ENCODE peak calls at places on chromosomes 5 and 9, in seven cellular contexts. One of them, this sample, is unnamed.
A peak's percentile ranks its signal among the peaks of the same experiment; 100 is the strongest.

GRCh38 chr9:86909388-86909787 is 37.9 kb downstream of the GAS1 start:
- DNase-seq in T-helper 2 cell: no peak
- DNase-seq in brain microvascular endothelial cell: peak; percentile 9
- DNase-seq in stimulated activated CD4-positive, alpha-beta T cell treated with anti-CD3 and anti-CD28 coated beads, TNF-alpha, amount 100 ng/mL, for 1 hour: no peak
- DNase-seq in lower lobe of right lung: no peak
- DNase-seq in GM10248: no peak
- DNase-seq in NCI-H2029: no peak
- DNase-seq in this sample: no peak

GRCh38 chr5:17227868-17228267 is 10.4 kb downstream of the BASP1 start:
- DNase-seq in T-helper 2 cell: no peak
- DNase-seq in brain microvascular endothelial cell: no peak
- DNase-seq in stimulated activated CD4-positive, alpha-beta T cell treated with anti-CD3 and anti-CD28 coated beads, TNF-alpha, amount 100 ng/mL, for 1 hour: no peak
- DNase-seq in lower lobe of right lung: no peak
- DNase-seq in GM10248: no peak
- DNase-seq in NCI-H2029: no peak
- DNase-seq in this sample: no peak

GRCh38 chr9:81542490-81542889 is 146.9 kb downstream of the TLE1 start:
- DNase-seq in T-helper 2 cell: no peak
- DNase-seq in brain microvascular endothelial cell: no peak
- DNase-seq in stimulated activated CD4-positive, alpha-beta T cell treated with anti-CD3 and anti-CD28 coated beads, TNF-alpha, amount 100 ng/mL, for 1 hour: no peak
- DNase-seq in lower lobe of right lung: no peak
- DNase-seq in GM10248: no peak
- DNase-seq in NCI-H2029: no peak
- DNase-seq in this sample: no peak

GRCh38 chr9:131138676-131139075 is 13.3 kb downstream of the NUP214 start:
- DNase-seq in T-helper 2 cell: no peak
- DNase-seq in brain microvascular endothelial cell: no peak
- DNase-seq in stimulated activated CD4-positive, alpha-beta T cell treated with anti-CD3 and anti-CD28 coated beads, TNF-alpha, amount 100 ng/mL, for 1 hour: no peak
- DNase-seq in lower lobe of right lung: no peak
- DNase-seq in GM10248: no peak
- DNase-seq in NCI-H2029: peak; percentile 13
- DNase-seq in this sample: no peak

GRCh38 chr5:139012170-139012569 is 137.0 kb upstream of the LRRTM2 start:
- DNase-seq in T-helper 2 cell: no peak
- DNase-seq in brain microvascular endothelial cell: no peak
- DNase-seq in stimulated activated CD4-positive, alpha-beta T cell treated with anti-CD3 and anti-CD28 coated beads, TNF-alpha, amount 100 ng/mL, for 1 hour: no peak
- DNase-seq in lower lobe of right lung: no peak
- DNase-seq in GM10248: no peak
- DNase-seq in NCI-H2029: no peak
- DNase-seq in this sample: no peak

GRCh38 chr5:163489055-163489744 is 16.2 kb upstream of the MAT2B start:
- DNase-seq in T-helper 2 cell: peak; percentile 44
- DNase-seq in brain microvascular endothelial cell: peak; percentile 20
- DNase-seq in stimulated activated CD4-positive, alpha-beta T cell treated with anti-CD3 and anti-CD28 coated beads, TNF-alpha, amount 100 ng/mL, for 1 hour: no peak
- DNase-seq in lower lobe of right lung: no peak
- DNase-seq in GM10248: no peak
- DNase-seq in NCI-H2029: no peak
- DNase-seq in this sample: no peak

GRCh38 chr5:163789870-163790269 is 284.5 kb downstream of the MAT2B start:
- DNase-seq in T-helper 2 cell: no peak
- DNase-seq in brain microvascular endothelial cell: no peak
- DNase-seq in stimulated activated CD4-positive, alpha-beta T cell treated with anti-CD3 and anti-CD28 coated beads, TNF-alpha, amount 100 ng/mL, for 1 hour: no peak
- DNase-seq in lower lobe of right lung: no peak
- DNase-seq in GM10248: no peak
- DNase-seq in NCI-H2029: no peak
- DNase-seq in this sample: no peak

GRCh38 chr9:108331596-108331995 is 524.2 kb downstream of the ACTL7B start:
- DNase-seq in T-helper 2 cell: no peak
- DNase-seq in brain microvascular endothelial cell: no peak
- DNase-seq in stimulated activated CD4-positive, alpha-beta T cell treated with anti-CD3 and anti-CD28 coated beads, TNF-alpha, amount 100 ng/mL, for 1 hour: no peak
- DNase-seq in lower lobe of right lung: no peak
- DNase-seq in GM10248: no peak
- DNase-seq in NCI-H2029: no peak
- DNase-seq in this sample: no peak

GRCh38 chr5:115559524-115559923 is 14.9 kb upstream of the FEM1C start:
- DNase-seq in T-helper 2 cell: no peak
- DNase-seq in brain microvascular endothelial cell: peak; percentile 39
- DNase-seq in stimulated activated CD4-positive, alpha-beta T cell treated with anti-CD3 and anti-CD28 coated beads, TNF-alpha, amount 100 ng/mL, for 1 hour: no peak
- DNase-seq in lower lobe of right lung: no peak
- DNase-seq in GM10248: no peak
- DNase-seq in NCI-H2029: no peak
- DNase-seq in this sample: no peak

GRCh38 chr5:115079934-115080623 is 89.6 kb downstream of the TRIM36 start:
- DNase-seq in T-helper 2 cell: no peak
- DNase-seq in brain microvascular endothelial cell: peak; percentile 7
- DNase-seq in stimulated activated CD4-positive, alpha-beta T cell treated with anti-CD3 and anti-CD28 coated beads, TNF-alpha, amount 100 ng/mL, for 1 hour: no peak
- DNase-seq in lower lobe of right lung: no peak
- DNase-seq in GM10248: no peak
- DNase-seq in NCI-H2029: no peak
- DNase-seq in this sample: no peak

GRCh38 chr5:156934450-156935211 is 28.4 kb downstream of the TIMD4 start:
- DNase-seq in T-helper 2 cell: peak; percentile 73
- DNase-seq in brain microvascular endothelial cell: no peak
- DNase-seq in stimulated activated CD4-positive, alpha-beta T cell treated with anti-CD3 and anti-CD28 coated beads, TNF-alpha, amount 100 ng/mL, for 1 hour: peak; percentile 14
- DNase-seq in lower lobe of right lung: no peak
- DNase-seq in GM10248: peak; percentile 35
- DNase-seq in NCI-H2029: no peak
- DNase-seq in this sample: peak; percentile 43

GRCh38 chr5:155430192-155430591 is 416.6 kb downstream of the KIF4B start:
- DNase-seq in T-helper 2 cell: no peak
- DNase-seq in brain microvascular endothelial cell: no peak
- DNase-seq in stimulated activated CD4-positive, alpha-beta T cell treated with anti-CD3 and anti-CD28 coated beads, TNF-alpha, amount 100 ng/mL, for 1 hour: no peak
- DNase-seq in lower lobe of right lung: no peak
- DNase-seq in GM10248: no peak
- DNase-seq in NCI-H2029: no peak
- DNase-seq in this sample: no peak

GRCh38 chr5:4386152-4386551 is 754.0 kb upstream of the ADAMTS16 start:
- DNase-seq in T-helper 2 cell: no peak
- DNase-seq in brain microvascular endothelial cell: no peak
- DNase-seq in stimulated activated CD4-positive, alpha-beta T cell treated with anti-CD3 and anti-CD28 coated beads, TNF-alpha, amount 100 ng/mL, for 1 hour: no peak
- DNase-seq in lower lobe of right lung: no peak
- DNase-seq in GM10248: no peak
- DNase-seq in NCI-H2029: no peak
- DNase-seq in this sample: no peak

GRCh38 chr9:19521205-19521604 is 112.4 kb downstream of the ACER2 start:
- DNase-seq in T-helper 2 cell: no peak
- DNase-seq in brain microvascular endothelial cell: no peak
- DNase-seq in stimulated activated CD4-positive, alpha-beta T cell treated with anti-CD3 and anti-CD28 coated beads, TNF-alpha, amount 100 ng/mL, for 1 hour: no peak
- DNase-seq in lower lobe of right lung: no peak
- DNase-seq in GM10248: no peak
- DNase-seq in NCI-H2029: no peak
- DNase-seq in this sample: no peak

GRCh38 chr5:69167488-69167845 is 517 bp downstream of the CCNB1 start:
- DNase-seq in T-helper 2 cell: no peak
- DNase-seq in brain microvascular endothelial cell: peak; percentile 6
- DNase-seq in stimulated activated CD4-positive, alpha-beta T cell treated with anti-CD3 and anti-CD28 coated beads, TNF-alpha, amount 100 ng/mL, for 1 hour: no peak
- DNase-seq in lower lobe of right lung: no peak
- DNase-seq in GM10248: peak; percentile 31
- DNase-seq in NCI-H2029: no peak
- DNase-seq in this sample: no peak

GRCh38 chr5:83632874-83633273 is 87.8 kb downstream of the HAPLN1 start:
- DNase-seq in T-helper 2 cell: no peak
- DNase-seq in brain microvascular endothelial cell: peak; percentile 86
- DNase-seq in stimulated activated CD4-positive, alpha-beta T cell treated with anti-CD3 and anti-CD28 coated beads, TNF-alpha, amount 100 ng/mL, for 1 hour: no peak
- DNase-seq in lower lobe of right lung: no peak
- DNase-seq in GM10248: no peak
- DNase-seq in NCI-H2029: no peak
- DNase-seq in this sample: no peak

GRCh38 chr9:101443358-101443757 is 7.8 kb upstream of the ALDOB start:
- DNase-seq in T-helper 2 cell: no peak
- DNase-seq in brain microvascular endothelial cell: no peak
- DNase-seq in stimulated activated CD4-positive, alpha-beta T cell treated with anti-CD3 and anti-CD28 coated beads, TNF-alpha, amount 100 ng/mL, for 1 hour: no peak
- DNase-seq in lower lobe of right lung: no peak
- DNase-seq in GM10248: no peak
- DNase-seq in NCI-H2029: no peak
- DNase-seq in this sample: no peak

GRCh38 chr5:150619359-150620230 is 20.9 kb upstream of the SYNPO start:
- DNase-seq in T-helper 2 cell: no peak
- DNase-seq in brain microvascular endothelial cell: no peak
- DNase-seq in stimulated activated CD4-positive, alpha-beta T cell treated with anti-CD3 and anti-CD28 coated beads, TNF-alpha, amount 100 ng/mL, for 1 hour: no peak
- DNase-seq in lower lobe of right lung: no peak
- DNase-seq in GM10248: no peak
- DNase-seq in NCI-H2029: no peak
- DNase-seq in this sample: no peak

GRCh38 chr5:149641000-149641576 is 59.8 kb downstream of the ARHGEF37 start:
- DNase-seq in T-helper 2 cell: no peak
- DNase-seq in brain microvascular endothelial cell: peak; percentile 76
- DNase-seq in stimulated activated CD4-positive, alpha-beta T cell treated with anti-CD3 and anti-CD28 coated beads, TNF-alpha, amount 100 ng/mL, for 1 hour: no peak
- DNase-seq in lower lobe of right lung: no peak
- DNase-seq in GM10248: no peak
- DNase-seq in NCI-H2029: no peak
- DNase-seq in this sample: no peak

GRCh38 chr9:34372598-34373011 is 4.1 kb downstream of the MYORG start:
- DNase-seq in T-helper 2 cell: no peak
- DNase-seq in brain microvascular endothelial cell: no peak
- DNase-seq in stimulated activated CD4-positive, alpha-beta T cell treated with anti-CD3 and anti-CD28 coated beads, TNF-alpha, amount 100 ng/mL, for 1 hour: no peak
- DNase-seq in lower lobe of right lung: no peak
- DNase-seq in GM10248: no peak
- DNase-seq in NCI-H2029: no peak
- DNase-seq in this sample: no peak

GRCh38 chr5:476102-476813 is 33.3 kb downstream of the EXOC3 start:
- DNase-seq in T-helper 2 cell: no peak
- DNase-seq in brain microvascular endothelial cell: no peak
- DNase-seq in stimulated activated CD4-positive, alpha-beta T cell treated with anti-CD3 and anti-CD28 coated beads, TNF-alpha, amount 100 ng/mL, for 1 hour: no peak
- DNase-seq in lower lobe of right lung: peak; percentile 49
- DNase-seq in GM10248: no peak
- DNase-seq in NCI-H2029: no peak
- DNase-seq in this sample: no peak

GRCh38 chr9:110337727-110338522 is at the start of gene TXNDC8:
- DNase-seq in T-helper 2 cell: no peak
- DNase-seq in brain microvascular endothelial cell: no peak
- DNase-seq in stimulated activated CD4-positive, alpha-beta T cell treated with anti-CD3 and anti-CD28 coated beads, TNF-alpha, amount 100 ng/mL, for 1 hour: no peak
- DNase-seq in lower lobe of right lung: no peak
- DNase-seq in GM10248: no peak
- DNase-seq in NCI-H2029: no peak
- DNase-seq in this sample: no peak

GRCh38 chr5:28344803-28345433 is 1306.5 kb upstream of the CDH9 start:
- DNase-seq in T-helper 2 cell: peak; percentile 13
- DNase-seq in brain microvascular endothelial cell: peak; percentile 56
- DNase-seq in stimulated activated CD4-positive, alpha-beta T cell treated with anti-CD3 and anti-CD28 coated beads, TNF-alpha, amount 100 ng/mL, for 1 hour: no peak
- DNase-seq in lower lobe of right lung: no peak
- DNase-seq in GM10248: no peak
- DNase-seq in NCI-H2029: peak; percentile 8
- DNase-seq in this sample: no peak

GRCh38 chr9:136151214-136151804 is 32.6 kb upstream of the TMEM250 start:
- DNase-seq in T-helper 2 cell: no peak
- DNase-seq in brain microvascular endothelial cell: no peak
- DNase-seq in stimulated activated CD4-positive, alpha-beta T cell treated with anti-CD3 and anti-CD28 coated beads, TNF-alpha, amount 100 ng/mL, for 1 hour: no peak
- DNase-seq in lower lobe of right lung: no peak
- DNase-seq in GM10248: no peak
- DNase-seq in NCI-H2029: no peak
- DNase-seq in this sample: no peak

GRCh38 chr5:90549223-90549622 is 9.4 kb upstream of the ADGRV1 start:
- DNase-seq in T-helper 2 cell: no peak
- DNase-seq in brain microvascular endothelial cell: no peak
- DNase-seq in stimulated activated CD4-positive, alpha-beta T cell treated with anti-CD3 and anti-CD28 coated beads, TNF-alpha, amount 100 ng/mL, for 1 hour: no peak
- DNase-seq in lower lobe of right lung: no peak
- DNase-seq in GM10248: no peak
- DNase-seq in NCI-H2029: no peak
- DNase-seq in this sample: no peak

GRCh38 chr5:139146809-139147742 is 51.1 kb downstream of the SIL1 start:
- DNase-seq in T-helper 2 cell: peak; percentile 52
- DNase-seq in brain microvascular endothelial cell: no peak
- DNase-seq in stimulated activated CD4-positive, alpha-beta T cell treated with anti-CD3 and anti-CD28 coated beads, TNF-alpha, amount 100 ng/mL, for 1 hour: no peak
- DNase-seq in lower lobe of right lung: no peak
- DNase-seq in GM10248: no peak
- DNase-seq in NCI-H2029: peak; percentile 62
- DNase-seq in this sample: no peak

This sample was measured in effector memory CD8-positive, alpha-beta T cell.